ENCODE peak calls at places on chromosomes 13 and 19, in six cellular contexts. G, I, Y, L, N and E are unnamed samples.

GRCh38 chr13:26529441-26529840 is 28.0 kb upstream of the WASF3 start:
- DNase-seq in N (no peak), I (no peak), G (no peak), L (peak), Y (no peak), E (peak)

GRCh38 chr19:8423821-8424223 is 10.7 kb downstream of the MARCHF2 start:
- DNase-seq in I (no peak), N (no peak), L (peak), Y (peak), G (no peak), E (peak)

GRCh38 chr13:49023441-49023840 is 47.7 kb downstream of the FNDC3A start:
- DNase-seq in Y (no peak), N (no peak), I (no peak), L (peak), G (no peak), E (no peak)

GRCh38 chr19:32566246-32566830 is 14.7 kb upstream of the PDCD5 start:
- DNase-seq in G (no peak), N (no peak), L (no peak), I (no peak), Y (no peak), E (no peak)

GRCh38 chr19:756232-756631 is 5.3 kb downstream of the MISP start:
- DNase-seq in N (no peak), G (peak), I (no peak), L (no peak), Y (no peak), E (no peak)

GRCh38 chr13:112842343-112842856 is 126.6 kb upstream of the MCF2L start:
- DNase-seq in G (no peak), L (no peak), N (no peak), Y (peak), I (no peak), E (no peak)

GRCh38 chr19:4730740-4731171 is 7.1 kb upstream of the DPP9 start:
- DNase-seq in Y (no peak), G (peak), I (peak), L (no peak), N (no peak), E (no peak)

GRCh38 chr13:73938375-73939070 is 195.7 kb downstream of the KLF12 start:
- DNase-seq in L (peak), N (no peak), I (no peak), G (no peak), Y (no peak), E (no peak)

GRCh38 chr13:113089693-113090414 is 15.7 kb upstream of the F7 start:
- DNase-seq in N (no peak), L (no peak), Y (no peak), I (no peak), G (no peak), E (no peak)

GRCh38 chr13:50867641-50867952 is 24.1 kb upstream of the DLEU7 start:
- DNase-seq in N (no peak), I (no peak), L (no peak), Y (no peak), G (no peak), E (no peak)

GRCh38 chr13:44403720-44404063 is 30.1 kb downstream of the SERP2 start:
- DNase-seq in L (no peak), N (no peak), I (no peak), Y (no peak), G (no peak), E (no peak)

GRCh38 chr13:41294914-41295313 is 16.2 kb upstream of the NAA16 start:
- DNase-seq in Y (no peak), I (no peak), G (no peak), N (no peak), L (no peak), E (no peak)

GRCh38 chr19:275958-276646 is 15.1 kb downstream of the PLPP2 start:
- DNase-seq in N (no peak), L (no peak), G (no peak), Y (no peak), I (no peak), E (no peak)

GRCh38 chr13:108225440-108225839 is 7.2 kb downstream of the ABHD13 start:
- DNase-seq in Y (no peak), G (no peak), I (no peak), L (no peak), N (no peak), E (no peak)

GRCh38 chr19:35544110-35544802 is 1.2 kb upstream of the TMEM147 start:
- DNase-seq in I (no peak), Y (no peak), G (no peak), L (no peak), N (no peak), E (no peak)

GRCh38 chr19:19140476-19140875 is 2.2 kb upstream of the TMEM161A start:
- DNase-seq in I (no peak), G (no peak), L (no peak), N (no peak), Y (no peak), E (no peak)

GRCh38 chr13:48491423-48492122 is 41.3 kb downstream of the RCBTB2 start:
- DNase-seq in I (no peak), G (no peak), N (no peak), L (no peak), Y (no peak), E (no peak)

GRCh38 chr19:7635670-7636069 is 1.2 kb upstream of the STXBP2 start:
- DNase-seq in L (no peak), N (no peak), Y (no peak), I (no peak), G (no peak), E (no peak)

GRCh38 chr19:42683917-42684513 is 56.3 kb downstream of the PSG3 start:
- DNase-seq in N (no peak), L (peak), I (peak), Y (no peak), G (no peak), E (no peak)

GRCh38 chr13:51444922-51445321 is 7.9 kb downstream of the INTS6 start:
- DNase-seq in G (no peak), Y (no peak), I (no peak), N (no peak), L (no peak), E (peak)

GRCh38 chr13:50998326-50998725 is 88.7 kb downstream of the RNASEH2B start:
- DNase-seq in Y (no peak), I (no peak), L (no peak), G (no peak), N (no peak), E (no peak)

GRCh38 chr13:89066868-89067466 is 1395.8 kb downstream of the SLITRK5 start:
- DNase-seq in L (peak), N (peak), Y (no peak), I (peak), G (no peak), E (peak)

GRCh38 chr13:98478134-98479129 is 98.5 kb downstream of the STK24 start:
- DNase-seq in N (no peak), G (peak), I (no peak), Y (no peak), L (no peak), E (no peak)

GRCh38 chr19:13717194-13717643 is 47.1 kb upstream of the MRI1 start:
- DNase-seq in G (no peak), I (no peak), N (no peak), Y (no peak), L (no peak), E (no peak)

GRCh38 chr13:111265006-111265700 is 55.3 kb upstream of the TEX29 start:
- DNase-seq in I (no peak), Y (no peak), L (no peak), N (no peak), G (no peak), E (no peak)

GRCh38 chr19:16585808-16586476 is 13.7 kb upstream of the SLC35E1 start:
- DNase-seq in G (peak), I (no peak), Y (no peak), N (no peak), L (no peak), E (no peak)

GRCh38 chr19:15629003-15629880 is 11.5 kb upstream of the CYP4F3 start:
- DNase-seq in L (no peak), G (peak), Y (peak), N (no peak), I (peak), E (peak)

GRCh38 chr19:8611391-8611883 is 922 bp upstream of the ADAMTS10 start:
- DNase-seq in L (no peak), N (no peak), Y (peak), G (peak), I (peak), E (no peak)

GRCh38 chr19:54017266-54017665 is 25.8 kb downstream of the CACNG6 start:
- DNase-seq in I (no peak), Y (no peak), G (no peak), L (no peak), N (no peak), E (no peak)

GRCh38 chr19:5680083-5680436 is 256 bp downstream of the MICOS13 start:
- DNase-seq in I (no peak), N (no peak), G (no peak), Y (no peak), L (no peak), E (no peak)

GRCh38 chr13:112241288-112241687 is 134.9 kb upstream of the SPACA7 start:
- DNase-seq in Y (no peak), L (no peak), G (no peak), N (no peak), I (no peak), E (no peak)

GRCh38 chr13:74761794-74762193 is 627.6 kb upstream of the KLF12 start:
- DNase-seq in I (no peak), L (no peak), G (no peak), Y (no peak), N (no peak), E (no peak)

GRCh38 chr13:35693142-35693784 is 216.8 kb upstream of the MAB21L1 start:
- DNase-seq in I (no peak), L (no peak), Y (no peak), N (no peak), G (no peak), E (no peak)

GRCh38 chr19:15280048-15280725 is 47.9 kb upstream of the EPHX3 start:
- DNase-seq in Y (no peak), I (no peak), N (no peak), L (no peak), G (no peak), E (no peak)

GRCh38 chr19:42547927-42548326 is 19.6 kb upstream of the CEACAM1 start:
- DNase-seq in N (no peak), I (no peak), L (no peak), Y (no peak), G (no peak), E (no peak)

GRCh38 chr13:23018143-23018542 is 162.6 kb upstream of the SGCG start:
- DNase-seq in N (no peak), G (no peak), L (no peak), Y (no peak), I (no peak), E (no peak)

GRCh38 chr13:94345374-94346195 is 133.9 kb downstream of the DCT start:
- DNase-seq in N (no peak), L (no peak), I (no peak), G (no peak), Y (no peak), E (no peak)

GRCh38 chr13:42066542-42066941 is 18.1 kb downstream of the DGKH start:
- DNase-seq in G (no peak), L (peak), N (no peak), I (no peak), Y (no peak), E (no peak)

GRCh38 chr13:35884211-35884610 is 247.0 kb downstream of the DCLK1 start:
- DNase-seq in L (no peak), G (no peak), I (no peak), Y (no peak), N (no peak), E (no peak)